ENCODE peak calls at places on chromosomes 7 and 10, in eight cellular contexts. U, I, O, B, M, K, E and J are unnamed samples.

GRCh38 chr7:149717481-149717880 is 55.9 kb downstream of the ZNF467 start:
- DNase-seq in O (no peak), I (no peak), K (no peak), M (no peak), E (no peak), B (no peak), U (no peak), J (no peak)

GRCh38 chr7:70693690-70694356 is 438.1 kb upstream of the GALNT17 start:
- DNase-seq in I (no peak), M (no peak), E (peak), O (no peak), U (peak), K (peak), B (peak), J (peak)

GRCh38 chr10:34528320-34528719 is 286.8 kb downstream of the PARD3 start:
- DNase-seq in E (peak), M (peak), K (no peak), U (no peak), I (peak), O (no peak), B (no peak), J (peak)

GRCh38 chr7:37054631-37055300 is 330.5 kb upstream of the AOAH start:
- DNase-seq in B (no peak), U (no peak), M (no peak), O (no peak), I (no peak), K (no peak), E (peak), J (no peak)

GRCh38 chr10:72088879-72089585 is 681 bp upstream of the SPOCK2 start:
- DNase-seq in I (peak), M (no peak), K (no peak), E (no peak), B (no peak), U (no peak), O (no peak), J (no peak)

GRCh38 chr10:85124592-85124991 is 796.2 kb downstream of the CCSER2 start:
- DNase-seq in E (no peak), O (no peak), B (no peak), K (no peak), U (no peak), M (no peak), I (no peak), J (no peak)

GRCh38 chr7:112116894-112117293 is 89.3 kb downstream of the DOCK4 start:
- DNase-seq in O (no peak), E (no peak), U (no peak), M (no peak), K (no peak), B (no peak), I (no peak), J (no peak)

GRCh38 chr7:14197280-14197679 is 207.8 kb upstream of the ETV1 start:
- DNase-seq in B (no peak), E (no peak), I (no peak), U (no peak), O (no peak), M (no peak), K (no peak), J (no peak)

GRCh38 chr7:67692425-67692824 is 695.8 kb downstream of the TYW1 start:
- DNase-seq in K (no peak), M (no peak), B (no peak), E (no peak), U (peak), O (no peak), I (no peak), J (no peak)

GRCh38 chr10:127976286-127976685 is 69.4 kb downstream of the PTPRE start:
- DNase-seq in M (no peak), B (no peak), E (no peak), I (no peak), U (no peak), K (no peak), O (no peak), J (no peak)

GRCh38 chr10:102776779-102777417 is 33.1 kb downstream of the WBP1L start:
- DNase-seq in U (peak), K (peak), M (no peak), I (peak), E (peak), O (peak), B (peak), J (peak)

GRCh38 chr7:54878339-54878738 is 119.3 kb upstream of the SEC61G start:
- DNase-seq in B (no peak), O (no peak), M (no peak), K (no peak), I (no peak), U (no peak), E (peak), J (no peak)

GRCh38 chr10:50622497-50623298 is 1.1 kb downstream of the SGMS1 start:
- DNase-seq in I (no peak), M (peak), U (peak), O (peak), B (peak), K (peak), E (peak), J (no peak)

GRCh38 chr10:76401006-76401405 is 969.6 kb downstream of the LRMDA start:
- DNase-seq in B (no peak), M (no peak), E (no peak), K (no peak), O (no peak), I (no peak), U (no peak), J (no peak)

GRCh38 chr10:52818019-52818418 is 45.4 kb upstream of the MBL2 start:
- DNase-seq in O (no peak), K (no peak), M (no peak), E (peak), U (no peak), B (no peak), I (peak), J (peak)

GRCh38 chr10:69878951-69879350 is 77.2 kb downstream of the COL13A1 start:
- DNase-seq in B (no peak), O (no peak), M (no peak), E (no peak), U (no peak), K (no peak), I (no peak), J (no peak)

GRCh38 chr7:26060713-26061339 is 91.2 kb upstream of the NFE2L3 start:
- DNase-seq in I (no peak), K (no peak), U (no peak), M (no peak), B (no peak), E (no peak), O (no peak), J (no peak)

GRCh38 chr10:11237571-11237970 is 219.9 kb downstream of the CELF2 start:
- DNase-seq in B (no peak), I (no peak), K (no peak), U (no peak), E (no peak), M (no peak), O (no peak), J (no peak)

GRCh38 chr7:39504963-39505362 is 61.2 kb upstream of the YAE1 start:
- DNase-seq in K (no peak), B (no peak), O (peak), M (no peak), E (peak), I (no peak), U (no peak), J (peak)

GRCh38 chr10:113103131-113103830 is 153.2 kb downstream of the TCF7L2 start:
- DNase-seq in U (no peak), M (no peak), O (no peak), K (no peak), B (no peak), E (peak), I (no peak), J (no peak)

GRCh38 chr10:107341281-107341680 is 176.8 kb upstream of the SORCS1 start:
- DNase-seq in I (no peak), E (no peak), O (no peak), K (no peak), U (no peak), B (no peak), M (no peak), J (no peak)

GRCh38 chr7:29989257-29989995 is at the start of gene SCRN1:
- DNase-seq in B (peak), U (peak), E (peak), O (no peak), K (no peak), M (peak), I (peak), J (peak)

GRCh38 chr10:15222511-15222910 is 54.0 kb upstream of the NMT2 start:
- DNase-seq in U (no peak), B (no peak), K (no peak), E (peak), O (no peak), M (no peak), I (no peak), J (no peak)

GRCh38 chr10:108443636-108444035 is 1279.1 kb upstream of the SORCS1 start:
- DNase-seq in E (no peak), U (no peak), I (no peak), M (no peak), B (no peak), O (no peak), K (no peak), J (no peak)

GRCh38 chr7:30469303-30469702 is 9.3 kb downstream of the NOD1 start:
- DNase-seq in U (no peak), K (peak), B (peak), E (peak), I (peak), O (no peak), M (peak), J (peak)

GRCh38 chr10:117442944-117443676 is 67.9 kb upstream of the PDZD8 start:
- DNase-seq in K (peak), O (peak), M (peak), E (peak), B (peak), U (peak), I (peak), J (peak)

GRCh38 chr10:17236468-17236886 is 8.4 kb downstream of the VIM start:
- DNase-seq in I (no peak), E (no peak), B (no peak), U (no peak), M (no peak), O (no peak), K (no peak), J (no peak)

GRCh38 chr10:23196201-23196600 is 4.1 kb downstream of the PTF1A start:
- DNase-seq in K (no peak), B (no peak), I (no peak), E (no peak), O (no peak), U (no peak), M (no peak), J (no peak)

GRCh38 chr7:1689356-1689755 is 19.3 kb downstream of the ELFN1 start:
- DNase-seq in K (no peak), E (no peak), U (peak), B (no peak), M (no peak), O (no peak), I (no peak), J (no peak)

GRCh38 chr10:130801276-130801675 is 510.2 kb downstream of the TCERG1L start:
- DNase-seq in B (no peak), U (no peak), I (no peak), M (no peak), E (no peak), K (no peak), O (no peak), J (no peak)

GRCh38 chr7:151429555-151430331 is 10.2 kb downstream of the CRYGN start:
- DNase-seq in B (peak), E (peak), M (peak), O (no peak), I (no peak), U (peak), K (no peak), J (peak)

GRCh38 chr10:108378779-108379178 is 1214.3 kb upstream of the SORCS1 start:
- DNase-seq in U (no peak), K (no peak), B (no peak), M (no peak), O (no peak), E (no peak), I (no peak), J (no peak)

GRCh38 chr7:5532520-5533335 is 109.1 kb upstream of the TNRC18 start:
- DNase-seq in U (peak), E (no peak), K (peak), I (peak), O (peak), B (peak), M (no peak), J (no peak)

GRCh38 chr7:24573554-24574338 is 494 bp downstream of the PALS2 start:
- DNase-seq in B (peak), M (peak), K (peak), O (peak), U (peak), E (peak), I (peak), J (peak)

GRCh38 chr7:34190299-34190698 is 285.0 kb downstream of the BMPER start:
- DNase-seq in M (no peak), B (no peak), I (no peak), U (no peak), O (no peak), E (no peak), K (no peak), J (no peak)

GRCh38 chr10:8079126-8079525 is 24.6 kb downstream of the GATA3 start:
- DNase-seq in U (no peak), K (no peak), M (no peak), O (no peak), I (no peak), B (no peak), E (no peak), J (no peak)

GRCh38 chr10:101415884-101416283 is 61.9 kb downstream of the BTRC start:
- DNase-seq in M (no peak), I (no peak), K (no peak), E (no peak), U (no peak), B (no peak), O (no peak), J (no peak)

GRCh38 chr10:4839353-4839752 is 13.3 kb downstream of the AKR1E2 start:
- DNase-seq in O (no peak), E (no peak), M (no peak), B (no peak), U (no peak), K (no peak), I (peak), J (no peak)

DNA sequence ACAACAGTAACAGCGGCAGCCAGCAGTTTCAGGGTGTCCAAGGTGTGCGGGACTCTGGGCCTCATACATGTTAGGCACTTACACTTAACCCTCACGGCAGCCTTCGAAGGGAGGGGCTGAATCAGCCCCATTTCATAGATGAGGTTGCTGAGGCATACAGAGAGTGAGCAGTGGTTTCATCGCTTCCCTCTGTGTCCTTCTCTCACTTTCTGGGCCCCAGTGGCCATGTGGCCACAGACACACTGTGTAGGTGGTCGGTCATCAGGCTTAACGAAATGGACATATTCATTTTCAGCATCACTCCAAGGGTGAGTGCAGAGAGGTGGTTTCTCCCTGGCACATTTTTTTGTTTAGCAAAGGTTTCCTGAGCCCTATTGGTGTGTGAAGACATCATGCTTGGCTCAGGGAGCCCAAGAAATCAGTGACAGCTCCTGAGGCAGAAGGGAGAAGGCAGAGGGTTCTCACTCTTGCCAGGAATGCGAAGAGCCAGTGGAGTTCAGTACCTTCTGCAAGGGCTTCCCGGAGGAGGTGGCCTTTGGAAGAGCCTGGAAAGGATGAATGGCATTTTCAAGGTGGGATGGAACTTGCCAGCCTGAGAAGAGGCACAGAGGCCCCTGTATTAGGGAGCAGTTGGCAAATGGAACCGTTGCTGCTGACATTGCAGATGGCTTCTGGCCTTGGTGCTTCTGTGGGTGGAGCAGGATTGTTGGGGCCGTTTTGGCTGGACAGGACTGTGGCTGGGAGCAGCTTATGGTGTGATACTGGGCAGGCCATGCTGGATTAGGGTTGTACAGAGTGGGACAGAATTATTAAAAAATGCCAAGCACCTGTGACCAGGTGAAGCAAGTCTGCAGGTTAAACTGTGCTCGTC is 61.7 kb upstream of the PPIF start:
- DNase-seq in M (no peak), B (no peak), K (no peak), U (no peak), I (no peak), O (no peak), E (no peak), J (no peak)
- TF ChIP-seq POLR2A in M (no peak), B (no peak), K (no peak), U (no peak), I (no peak), O (no peak), E (no peak), J (no peak)

GRCh38 chr7:140696679-140697446 is at the start of gene NDUFB2:
- DNase-seq in B (no peak), U (peak), I (peak), M (peak), E (peak), O (peak), K (peak), J (peak)
- TF ChIP-seq POLR2A in B (peak), U (no peak), I (peak), M (peak), E (peak), O (peak), K (peak), J (peak)

GRCh38 chr10:6202684-6203330 is at the start of gene PFKFB3:
- DNase-seq in U (peak), B (peak), E (peak), M (peak), I (peak), O (peak), K (peak), J (peak)
- TF ChIP-seq POLR2A in U (no peak), B (peak), E (peak), M (peak), I (peak), O (peak), K (peak), J (peak)

DNA sequence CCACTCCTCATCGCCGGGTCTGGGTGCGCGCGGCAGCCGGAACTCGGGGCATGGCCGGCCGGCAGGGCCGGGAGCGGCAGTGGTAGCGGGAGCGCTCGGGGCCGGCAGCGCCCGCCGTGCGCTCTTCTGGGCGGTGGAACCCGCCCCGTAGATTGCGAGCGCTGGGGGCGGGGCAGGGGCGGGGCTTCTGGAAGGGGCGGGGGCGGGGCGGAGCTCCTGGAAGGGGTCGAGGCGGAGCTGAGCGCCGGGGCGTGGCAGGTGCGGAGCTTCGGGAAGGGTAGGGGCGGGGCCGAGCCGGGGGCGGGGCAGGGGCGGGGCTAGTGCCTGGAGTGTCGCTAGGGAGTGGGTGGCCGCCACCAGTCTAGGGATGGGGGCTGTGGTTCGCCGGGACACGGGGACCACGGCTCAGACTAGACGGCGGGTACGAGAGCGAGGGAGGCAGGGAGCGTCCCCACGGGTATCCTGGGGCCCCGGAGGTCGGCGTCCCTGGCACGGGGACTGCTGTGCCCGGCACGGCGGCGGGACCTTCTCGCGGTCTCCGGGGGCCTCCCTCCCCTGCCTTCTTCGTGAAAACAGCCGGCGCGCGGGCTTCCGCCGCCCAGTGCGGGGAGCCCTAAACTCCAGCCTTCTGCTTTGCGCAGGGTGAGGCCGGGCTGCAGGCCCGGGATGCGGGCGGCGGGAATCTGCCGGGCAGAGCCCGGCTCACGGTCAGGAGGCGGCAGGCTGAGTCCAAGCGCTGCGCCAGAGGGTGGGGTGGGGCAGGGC is at the start of gene STK32C:
- DNase-seq in U (peak), B (peak), I (peak), M (peak), O (peak), K (peak), E (peak), J (peak)
- TF ChIP-seq POLR2A in U (no peak), B (no peak), I (no peak), M (peak), O (no peak), K (no peak), E (no peak), J (peak)